ENCODE peak calls at places on chromosomes 13 and 19, in eight cellular contexts. T is cardiac muscle cell, S is body of pancreas, D is A549, E is tibial artery, L is HCT116, B is heart right ventricle, X is H9. C is an unnamed sample. For H3K4me1 and H3K9me3, the result is how much of the 10 kb centered on the place peaks cover.

GRCh38 chr19:56476671-56477428 is at the start of gene ZNF667:
- DNase-seq in T (peak), S (peak), D (no peak), E (no peak), L (no peak), B (peak), X (no peak), C (no peak)

GRCh38 chr13:34031629-34032028 is 213.7 kb downstream of the RFC3 start:
- DNase-seq in T (peak), S (no peak), D (no peak), E (no peak), L (no peak), B (no peak), X (no peak), C (no peak)

GRCh38 chr19:29963576-29963975 is 21.5 kb downstream of the URI1 start:
- DNase-seq in T (no peak), S (no peak), D (no peak), E (no peak), L (no peak), B (no peak), X (no peak), C (no peak)

GRCh38 chr13:111857336-111857735 is 209.6 kb upstream of the SOX1 start:
- DNase-seq in T (no peak), S (no peak), D (no peak), E (no peak), L (no peak), B (no peak), X (no peak), C (no peak)

GRCh38 chr19:11373166-11373884 is 1.1 kb upstream of the SWSAP1 start:
- DNase-seq in T (peak), S (peak), D (no peak), E (no peak), L (no peak), B (no peak), X (peak), C (no peak)

GRCh38 chr13:30577381-30577780 is 40.3 kb upstream of the USPL1 start:
- DNase-seq in T (peak), S (peak), D (no peak), E (no peak), L (peak), B (no peak), X (no peak), C (peak)

GRCh38 chr19:6743071-6743470 is 3.6 kb downstream of the TRIP10 start:
- DNase-seq in T (no peak), S (no peak), D (no peak), E (no peak), L (no peak), B (no peak), X (no peak), C (no peak)

GRCh38 chr19:38769635-38770211 is 3.6 kb downstream of the LGALS7 start:
- DNase-seq in T (peak), S (peak), D (peak), E (peak), L (peak), B (peak), X (peak), C (peak)

GRCh38 chr13:111399334-111399733 is 78.9 kb downstream of the TEX29 start:
- DNase-seq in T (no peak), S (no peak), D (no peak), E (peak), L (no peak), B (no peak), X (peak), C (no peak)

GRCh38 chr19:35045667-35046300 is 4.3 kb downstream of the HPN start:
- DNase-seq in T (peak), S (peak), D (peak), E (no peak), L (no peak), B (no peak), X (peak), C (no peak)
- H3K4me1 ChIP-seq in T (under half), S (half or more), D (under half), E (under half), L (under half), B (under half), X (under half), C (half or more)

DNA sequence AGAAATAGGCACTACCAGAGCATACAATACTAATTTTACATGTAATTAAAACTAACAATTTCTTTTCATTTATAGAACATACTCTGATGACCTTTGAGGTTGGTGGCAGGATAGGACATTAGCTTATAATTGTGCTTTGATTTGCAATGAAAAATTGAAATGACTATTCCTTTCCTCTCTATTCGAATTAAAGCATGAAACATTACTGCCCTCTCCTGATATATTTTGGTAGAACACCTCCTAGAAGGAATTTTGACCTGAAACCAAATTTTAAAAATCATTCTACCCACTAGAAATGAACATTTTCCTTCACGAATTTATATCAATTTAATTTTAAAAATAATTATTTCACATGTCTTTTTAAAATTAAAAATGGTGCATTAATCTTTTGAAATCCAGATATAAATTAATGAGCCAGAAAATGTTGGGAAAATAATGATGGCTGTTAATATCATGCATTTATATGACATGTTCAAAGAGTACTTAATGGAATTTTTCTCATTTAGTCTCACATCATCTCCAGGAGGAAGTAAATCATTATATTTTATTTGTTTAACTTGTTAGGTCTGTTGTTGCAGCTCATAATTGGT is 556.3 kb upstream of the ARGLU1 start:
- DNase-seq in T (peak), S (no peak), D (peak), E (no peak), L (no peak), B (no peak), X (no peak), C (no peak)
- TF ChIP-seq CTCF in T (peak), S (peak), D (peak), E (peak), L (peak), B (peak), X (peak), C (peak)

DNA sequence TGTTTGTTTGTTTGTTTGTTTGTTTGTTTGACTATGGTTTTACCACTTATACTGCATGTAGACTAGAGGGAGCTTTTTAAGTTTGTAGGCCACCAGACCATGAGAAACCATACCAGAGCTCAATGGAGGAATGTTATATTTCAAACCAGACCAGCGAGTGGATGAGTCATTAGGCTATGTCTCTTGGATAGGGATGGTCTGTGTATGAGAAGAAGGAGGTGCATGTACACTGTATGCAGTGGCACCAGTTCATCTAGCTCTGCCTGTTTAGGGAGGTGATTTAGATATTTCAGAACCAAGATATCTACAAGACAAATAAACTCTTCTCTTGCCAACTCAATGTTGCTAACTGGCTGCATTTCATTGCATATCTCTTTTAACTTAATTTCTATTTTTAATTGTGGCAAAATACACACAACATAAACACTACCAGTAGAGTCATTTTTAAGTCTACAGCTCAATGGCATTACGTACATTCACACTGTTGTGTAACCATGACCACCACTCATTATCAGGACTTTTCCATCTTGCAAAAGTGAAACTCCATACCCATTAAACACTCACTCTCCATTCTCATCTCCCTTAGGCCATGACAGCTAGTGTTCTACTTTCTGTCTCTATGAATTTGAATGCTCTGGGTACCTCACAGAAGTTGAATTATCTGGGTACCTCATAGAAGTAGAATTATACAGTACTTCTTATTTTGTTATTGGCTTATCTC is 29.2 kb downstream of the SYDE1 start:
- DNase-seq in T (no peak), S (no peak), D (no peak), E (no peak), L (no peak), B (no peak), X (no peak), C (no peak)
- H3K9me3 ChIP-seq in T (under half), S (under half), D (under half), E (under half), L (under half), B (under half), X (under half), C (under half)

GRCh38 chr13:60414177-60414576 is 17.2 kb downstream of the TDRD3 start:
- DNase-seq in T (peak), S (no peak), D (no peak), E (no peak), L (no peak), B (no peak), X (no peak), C (no peak)
- H3K4me1 ChIP-seq in T (under half), S (half or more), D (under half), E (under half), L (under half), B (under half), X (under half), C (under half)